ENCODE peak calls at places on chromosomes 2 and 18, in four cellular contexts. N is DND-41, D is astrocyte of the spinal cord, R is foreskin fibroblast. W is an unnamed sample.

GRCh38 chr2:85032621-85033020 is 61.7 kb downstream of the KCMF1 start:
- DNase-seq in D (no peak), R (no peak), N (no peak), W (no peak)

GRCh38 chr18:5463390-5463789 is 80.4 kb downstream of the EPB41L3 start:
- DNase-seq in R (peak), D (peak), N (no peak), W (no peak)

GRCh38 chr2:143261986-143262784 is 133.0 kb downstream of the ARHGAP15 start:
- DNase-seq in D (no peak), R (peak), N (peak), W (peak)

GRCh38 chr2:54079331-54079730 is 36.1 kb upstream of the ACYP2 start:
- DNase-seq in N (no peak), D (no peak), R (no peak), W (no peak)

GRCh38 chr2:241033346-241033987 is 35.0 kb downstream of the SNED1 start:
- DNase-seq in R (no peak), D (no peak), N (no peak), W (no peak)

GRCh38 chr2:130987519-130988425 is 105.5 kb downstream of the FAM168B start:
- DNase-seq in D (no peak), R (no peak), N (no peak), W (no peak)

GRCh38 chr2:126827371-126827770 is 71.3 kb upstream of the TEX51 start:
- DNase-seq in R (no peak), D (no peak), N (no peak), W (no peak)

GRCh38 chr18:63829886-63830285 is 54.7 kb downstream of the SERPINB7 start:
- DNase-seq in N (no peak), R (peak), D (no peak), W (no peak)

GRCh38 chr2:224442092-224442999 is 40.4 kb upstream of the FAM124B start:
- DNase-seq in D (peak), R (peak), N (no peak), W (no peak)

GRCh38 chr2:197871780-197872456 is 67.5 kb downstream of the PLCL1 start:
- DNase-seq in R (no peak), N (no peak), D (no peak), W (no peak)

GRCh38 chr2:36356990-36357505 is 1.5 kb downstream of the CRIM1 start:
- DNase-seq in R (peak), D (no peak), N (no peak), W (no peak)

GRCh38 chr2:46674451-46674850 is 195.1 kb downstream of the TMEM247 start:
- DNase-seq in R (peak), N (no peak), D (no peak), W (no peak)

GRCh38 chr18:37564796-37565137 is 831 bp downstream of the CELF4 start:
- DNase-seq in N (peak), D (peak), R (peak), W (no peak)

GRCh38 chr2:113979172-113980128 is 89.6 kb downstream of the ACTR3 start:
- DNase-seq in N (peak), D (no peak), R (no peak), W (no peak)

GRCh38 chr2:7707723-7708122 is 790.5 kb downstream of the RNF144A start:
- DNase-seq in R (peak), D (peak), N (no peak), W (no peak)

GRCh38 chr2:148046802-148047201 is 25.9 kb downstream of the MBD5 start:
- DNase-seq in N (no peak), R (no peak), D (no peak), W (peak)

GRCh38 chr2:27303093-27304025 is 4.9 kb downstream of the UCN start:
- DNase-seq in R (peak), D (peak), N (peak), W (peak)

GRCh38 chr18:69948919-69949537 is 1.4 kb upstream of the CD226 start:
- DNase-seq in D (no peak), N (no peak), R (peak), W (no peak)

GRCh38 chr2:201618744-201619654 is 24.3 kb downstream of the TMEM237 start:
- DNase-seq in N (no peak), R (peak), D (peak), W (no peak)

GRCh38 chr2:68839260-68839833 is 31.9 kb downstream of the BMP10 start:
- DNase-seq in N (peak), D (no peak), R (peak), W (no peak)
- H3K4me3 ChIP-seq in N (no peak), D (no peak), R (no peak), W (no peak)

GRCh38 chr2:55952415-55952814 is 28.8 kb upstream of the EFEMP1 start:
- DNase-seq in R (no peak), N (no peak), D (no peak), W (peak)
- H3K4me3 ChIP-seq in R (no peak), N (no peak), D (no peak), W (no peak)

DNA sequence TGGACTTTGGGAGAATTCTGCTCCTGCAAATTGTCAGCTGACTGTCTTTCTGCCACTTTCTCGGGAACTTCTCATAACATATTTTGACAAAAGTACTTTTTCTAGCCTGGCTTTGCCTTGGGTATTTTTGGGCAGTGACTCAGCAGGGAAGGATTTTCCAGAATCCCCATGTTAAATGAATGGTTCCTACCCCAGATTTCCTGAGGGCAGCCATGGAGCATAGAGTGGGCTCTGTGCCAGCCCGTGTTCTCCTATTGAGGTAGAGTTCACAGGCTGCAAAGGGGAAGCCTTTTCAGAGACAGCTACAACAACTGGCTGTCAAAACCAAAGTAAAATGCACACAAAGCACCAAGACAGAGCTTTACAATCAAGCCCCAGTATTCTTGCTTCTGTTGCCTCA is 59.8 kb downstream of the BMP10 start:
- DNase-seq in N (no peak), R (peak), D (no peak), W (no peak)
- H3K4me3 ChIP-seq in N (no peak), R (no peak), D (no peak), W (no peak)

DNA sequence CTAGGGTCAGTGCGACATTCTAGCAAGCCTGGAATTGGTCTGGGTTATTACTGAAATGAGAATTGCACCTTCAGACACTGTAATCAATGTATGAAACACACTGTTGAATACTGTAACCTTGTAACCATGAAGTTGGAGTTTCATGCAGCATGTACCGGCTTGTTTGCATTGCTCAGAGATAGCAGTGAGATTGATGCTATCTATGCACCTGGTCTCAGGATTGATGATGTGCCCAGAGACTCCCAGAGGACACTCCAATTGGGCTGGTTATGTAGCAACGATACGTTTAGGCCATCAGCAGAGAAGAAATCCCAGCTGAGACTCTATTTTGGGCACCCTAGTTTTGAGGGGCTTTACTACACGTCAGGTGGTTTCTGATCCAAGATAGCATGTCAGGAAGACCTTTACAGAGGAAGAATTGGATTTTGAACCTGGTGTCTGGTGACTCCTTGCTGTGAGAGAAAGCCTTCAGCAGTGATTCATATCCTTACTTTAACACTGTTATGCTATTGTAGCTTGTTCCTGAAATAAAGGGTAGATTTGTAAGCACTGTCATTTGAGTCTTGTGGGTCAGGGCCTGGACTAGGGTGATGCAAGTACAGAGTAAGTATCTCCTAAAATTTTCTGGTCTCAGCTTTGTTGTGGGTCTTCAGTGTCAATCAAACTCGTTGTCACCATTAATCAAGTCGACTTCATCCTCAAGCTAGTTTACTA is 305.1 kb upstream of the GULP1 start:
- DNase-seq in N (no peak), R (peak), D (peak), W (no peak)
- H3K4me3 ChIP-seq in N (no peak), R (no peak), D (no peak), W (no peak)

DNA sequence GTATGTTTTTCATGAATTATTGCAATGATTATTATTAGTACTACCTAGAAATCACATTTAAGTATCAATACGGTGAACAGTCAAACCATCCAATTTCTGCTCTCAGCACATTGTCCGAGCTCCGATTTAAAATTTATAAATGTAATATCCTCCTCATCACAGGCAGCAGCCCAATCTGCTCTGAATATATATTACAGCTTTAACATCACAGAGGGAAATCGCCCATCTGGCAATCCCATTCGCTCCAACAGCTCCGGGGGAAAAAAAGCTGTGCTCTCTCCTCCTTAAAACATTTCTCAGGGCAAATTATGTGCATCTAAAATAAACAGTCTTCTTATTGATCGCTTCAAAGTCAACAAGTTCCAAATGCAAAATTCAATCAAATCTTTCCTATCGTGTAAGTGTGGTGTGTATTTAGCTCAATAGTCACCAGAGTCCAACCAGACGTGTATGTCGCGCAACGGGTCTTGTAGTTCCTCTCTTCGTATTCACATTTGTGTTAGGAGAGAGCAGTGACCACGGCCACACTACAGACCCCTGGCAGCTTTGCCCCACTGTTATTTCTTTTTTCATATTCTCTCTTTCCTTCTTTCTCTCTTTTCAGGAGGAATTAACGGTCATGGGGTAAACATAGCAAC is 2.4 kb downstream of the FIGN start:
- DNase-seq in N (no peak), D (peak), R (peak), W (no peak)
- H3K4me3 ChIP-seq in N (no peak), D (peak), R (peak), W (no peak)

GRCh38 chr2:160269365-160269764 is 69.3 kb upstream of the ITGB6 start:
- DNase-seq in N (no peak), D (no peak), R (peak), W (no peak)

GRCh38 chr2:160269803-160270570 is 69.9 kb upstream of the ITGB6 start:
- DNase-seq in N (no peak), R (peak), D (peak), W (no peak)

GRCh38 chr2:160268382-160268781 is 68.3 kb upstream of the ITGB6 start:
- DNase-seq in D (no peak), N (no peak), R (no peak), W (no peak)

GRCh38 chr2:160271166-160272086 is 71.4 kb upstream of the ITGB6 start:
- DNase-seq in R (no peak), D (no peak), N (no peak), W (no peak)

DNA sequence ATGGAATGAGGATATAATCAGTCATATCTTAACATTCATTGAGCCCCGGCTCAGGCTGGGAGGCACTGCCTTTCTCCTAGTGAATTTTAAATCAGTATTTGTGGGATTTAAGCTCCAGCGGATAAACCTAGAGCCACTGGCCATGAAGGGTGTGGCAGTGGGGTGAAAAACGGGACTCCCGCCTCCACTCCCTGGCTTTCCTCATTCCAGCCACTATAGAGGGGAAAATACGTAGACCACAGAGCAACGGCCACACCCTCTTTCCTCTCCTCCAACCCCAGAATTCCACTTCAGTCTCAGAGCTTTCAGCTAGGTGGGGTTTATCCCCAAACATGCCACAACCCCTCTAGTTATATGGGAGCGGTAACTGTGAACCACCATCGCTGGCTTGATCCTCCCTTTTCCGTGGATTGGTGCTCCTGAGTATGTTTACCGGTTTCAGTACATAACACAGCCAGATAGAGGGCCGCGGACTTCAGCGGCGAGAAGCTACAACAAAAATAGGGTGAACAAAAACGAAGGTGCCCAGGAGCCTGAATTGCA is 70.6 kb upstream of the ITGB6 start:
- DNase-seq in N (no peak), D (no peak), R (no peak), W (no peak)
- H3K4me3 ChIP-seq in N (no peak), D (peak), R (peak), W (no peak)

GRCh38 chr2:237486819-237487448 is at the start of gene MLPH:
- DNase-seq in R (peak), N (no peak), D (peak), W (no peak)

GRCh38 chr2:237485844-237486243 is 1.2 kb upstream of the MLPH start:
- DNase-seq in D (no peak), N (no peak), R (no peak), W (no peak)

GRCh38 chr2:237487496-237487895 is 445 bp downstream of the MLPH start:
- DNase-seq in N (no peak), D (peak), R (peak), W (no peak)

GRCh38 chr2:237485304-237485703 is 1.7 kb upstream of the MLPH start:
- DNase-seq in D (peak), R (no peak), N (no peak), W (no peak)

GRCh38 chr2:237486334-237486818 is 675 bp upstream of the MLPH start:
- DNase-seq in N (no peak), D (peak), R (peak), W (no peak)
- H3K4me3 ChIP-seq in N (no peak), D (peak), R (peak), W (no peak)

GRCh38 chr2:52107124-52107523 is 1075.2 kb upstream of the NRXN1 start:
- DNase-seq in R (peak), D (no peak), N (no peak), W (no peak)
- H3K4me3 ChIP-seq in R (no peak), D (no peak), N (no peak), W (no peak)